ENCODE peak calls at places on chromosomes 2 and 18, in five cellular contexts. P, I, H, E and J are unnamed samples.

GRCh38 chr2:102505290-102505689 is 32.3 kb downstream of the SLC9A4 start:
- DNase-seq in P (no peak), I (no peak), H (no peak), E (no peak), J (no peak)

GRCh38 chr2:150472122-150472899 is 15.2 kb downstream of the RND3 start:
- DNase-seq in P (no peak), I (no peak), H (no peak), E (no peak), J (no peak)

GRCh38 chr18:41982942-41983660 is 28.1 kb downstream of the PIK3C3 start:
- DNase-seq in P (no peak), I (no peak), H (no peak), E (no peak), J (no peak)

GRCh38 chr18:36828157-36828629 is 609 bp downstream of the TPGS2 start:
- DNase-seq in P (peak), I (no peak), H (no peak), E (peak), J (no peak)

GRCh38 chr18:23668731-23669130 is 6.0 kb upstream of the ANKRD29 start:
- DNase-seq in P (peak), I (no peak), H (no peak), E (no peak), J (no peak)

GRCh38 chr2:25821225-25822056 is 56.8 kb downstream of the ASXL2 start:
- DNase-seq in P (no peak), I (no peak), H (no peak), E (no peak), J (no peak)

GRCh38 chr2:183927367-183928355 is 670.7 kb upstream of the ZNF804A start:
- DNase-seq in P (no peak), I (no peak), H (no peak), E (no peak), J (no peak)

GRCh38 chr2:69567157-69567908 is 76.2 kb downstream of the AAK1 start:
- DNase-seq in P (no peak), I (no peak), H (no peak), E (no peak), J (no peak)

GRCh38 chr2:112020561-112020960 is 34.5 kb upstream of the TMEM87B start:
- DNase-seq in P (peak), I (no peak), H (no peak), E (no peak), J (no peak)

GRCh38 chr18:60448487-60449267 is 76.1 kb upstream of the MC4R start:
- DNase-seq in P (peak), I (no peak), H (no peak), E (no peak), J (no peak)

GRCh38 chr2:212539145-212539880 is 711 bp upstream of the ERBB4 start:
- DNase-seq in P (peak), I (no peak), H (no peak), E (no peak), J (peak)

GRCh38 chr18:26460449-26461091 is 87.8 kb downstream of the KCTD1 start:
- DNase-seq in P (no peak), I (no peak), H (no peak), E (no peak), J (no peak)

GRCh38 chr2:45898819-45899218 is 247.3 kb downstream of the PRKCE start:
- DNase-seq in P (no peak), I (no peak), H (no peak), E (no peak), J (no peak)

GRCh38 chr2:85156141-85156540 is 22.9 kb downstream of the TCF7L1 start:
- DNase-seq in P (no peak), I (no peak), H (no peak), E (no peak), J (no peak)